ENCODE peak calls at places on chromosomes 13 and 19, in ten cellular contexts. Q, I, S, Y, A, B, G, V, X and P are unnamed samples.

GRCh38 chr19:45587873-45588272 is 3.3 kb upstream of the OPA3 start:
- DNase-seq in Y (no peak), I (no peak), A (no peak), G (no peak), X (no peak), B (no peak), S (no peak), Q (no peak), V (no peak), P (peak; percentile 38)

GRCh38 chr13:41148421-41149283 is 16.1 kb upstream of the KBTBD6 start:
- DNase-seq in X (no peak), I (no peak), G (no peak), B (no peak), A (no peak), V (no peak), Y (no peak), S (no peak), Q (no peak), P (no peak)

GRCh38 chr13:91112191-91112579 is 235.3 kb upstream of the MIR17HG start:
- DNase-seq in A (no peak), G (no peak), X (no peak), I (no peak), Q (no peak), V (no peak), Y (no peak), S (no peak), B (no peak), P (no peak)

GRCh38 chr13:110001622-110002275 is 215.4 kb upstream of the IRS2 start:
- DNase-seq in Y (no peak), Q (no peak), I (no peak), S (no peak), G (no peak), A (peak; percentile 66), V (peak; percentile 84), X (no peak), B (no peak), P (peak; percentile 47)

GRCh38 chr19:33486407-33486806 is 35.2 kb downstream of the PEPD start:
- DNase-seq in G (no peak), X (no peak), V (no peak), B (no peak), I (no peak), S (no peak), Q (no peak), Y (no peak), A (no peak), P (no peak)

GRCh38 chr13:75861786-75862185 is 225.7 kb downstream of the LMO7 start:
- DNase-seq in V (peak; percentile 21), S (no peak), Q (no peak), A (no peak), I (no peak), B (no peak), G (no peak), Y (no peak), X (no peak), P (no peak)

GRCh38 chr19:35943542-35944301 is 7.5 kb downstream of the LRFN3 start:
- DNase-seq in A (no peak), V (no peak), B (no peak), S (no peak), Q (no peak), I (no peak), G (no peak), Y (no peak), X (no peak), P (no peak)

GRCh38 chr13:45373116-45373606 is 32.2 kb upstream of the TPT1 start:
- DNase-seq in V (no peak), X (no peak), S (no peak), B (no peak), Y (no peak), I (no peak), A (peak; percentile 12), G (no peak), Q (no peak), P (peak; percentile 20)

GRCh38 chr13:83352391-83352790 is 529.9 kb downstream of the SLITRK1 start:
- DNase-seq in S (no peak), Q (no peak), A (no peak), X (no peak), G (no peak), B (no peak), I (no peak), V (no peak), Y (no peak), P (no peak)

GRCh38 chr13:106480511-106480910 is 55.0 kb downstream of the EFNB2 start:
- DNase-seq in A (no peak), V (no peak), S (no peak), B (no peak), I (no peak), X (no peak), Y (no peak), G (no peak), Q (no peak), P (no peak)

GRCh38 chr19:6925801-6926751 is 38.7 kb downstream of the ADGRE1 start:
- DNase-seq in G (peak; percentile 6), B (no peak), X (no peak), I (no peak), Q (no peak), V (peak; percentile 30), Y (no peak), A (no peak), S (peak; percentile 18), P (no peak)

GRCh38 chr13:28120317-28120716 is 18.0 kb upstream of the PAN3 start:
- DNase-seq in X (no peak), I (no peak), Q (no peak), Y (no peak), B (no peak), A (no peak), V (no peak), S (no peak), G (no peak), P (no peak)

GRCh38 chr19:35344511-35345031 is 3.1 kb upstream of the FFAR1 start:
- DNase-seq in S (no peak), A (no peak), B (no peak), X (no peak), G (no peak), I (no peak), Q (no peak), V (no peak), Y (no peak), P (no peak)

GRCh38 chr19:49528211-49528771 is 488 bp downstream of the RCN3 start:
- DNase-seq in I (no peak), A (peak; percentile 79), G (no peak), Q (no peak), Y (no peak), B (no peak), V (peak; percentile 90), X (no peak), S (no peak), P (peak; percentile 58)

GRCh38 chr19:14563989-14564650 is 7.7 kb downstream of the NDUFB7 start:
- DNase-seq in A (peak; percentile 25), V (peak; percentile 34), I (peak; percentile 66), G (no peak), Y (no peak), Q (no peak), S (peak; percentile 21), B (no peak), X (peak; percentile 50), P (no peak)

GRCh38 chr13:29532136-29532535 is 63.4 kb downstream of the SLC7A1 start:
- DNase-seq in G (no peak), I (no peak), A (peak; percentile 32), Q (no peak), Y (no peak), V (no peak), S (no peak), X (no peak), B (no peak), P (no peak)

GRCh38 chr13:24683833-24684599 is 3.8 kb downstream of the ATP12A start:
- DNase-seq in A (peak; percentile 34), X (peak; percentile 21), V (peak; percentile 42), I (peak; percentile 39), B (peak; percentile 30), S (peak; percentile 52), G (peak; percentile 31), Y (no peak), Q (peak; percentile 68), P (peak; percentile 40)

GRCh38 chr13:69109891-69110525 is 997.6 kb upstream of the ATXN8OS start:
- DNase-seq in Q (no peak), I (no peak), A (no peak), S (no peak), B (no peak), Y (no peak), V (no peak), X (no peak), G (no peak), P (peak; percentile 6)

GRCh38 chr13:40445557-40445990 is 220.9 kb downstream of the FOXO1 start:
- DNase-seq in B (no peak), A (no peak), S (no peak), I (no peak), V (peak; percentile 27), G (no peak), Y (no peak), Q (no peak), X (no peak), P (no peak)

GRCh38 chr19:41587838-41588210 is 11.9 kb downstream of the CEACAM21 start:
- DNase-seq in G (no peak), I (no peak), X (no peak), V (no peak), Y (no peak), A (no peak), S (no peak), Q (no peak), B (no peak), P (no peak)

GRCh38 chr13:44648392-44649117 is 72.4 kb upstream of the TSC22D1 start:
- DNase-seq in Q (no peak), Y (no peak), I (peak; percentile 3), B (no peak), A (peak; percentile 54), G (no peak), S (peak; percentile 11), X (no peak), V (no peak), P (no peak)

GRCh38 chr13:103273825-103274224 is 207.6 kb upstream of the SLC10A2 start:
- DNase-seq in Q (no peak), S (no peak), A (no peak), X (no peak), V (no peak), I (no peak), B (no peak), G (no peak), Y (no peak), P (no peak)

GRCh38 chr19:2309734-2310362 is 1.9 kb upstream of the LINGO3 start:
- DNase-seq in A (peak; percentile 20), G (no peak), X (no peak), Q (no peak), I (no peak), Y (no peak), V (peak; percentile 52), B (peak; percentile 19), S (no peak), P (peak; percentile 40)

GRCh38 chr19:5968431-5969373 is 9.2 kb downstream of the RANBP3 start:
- DNase-seq in Q (no peak), I (no peak), G (no peak), X (no peak), V (no peak), Y (no peak), A (no peak), S (no peak), B (no peak), P (no peak)

GRCh38 chr13:41610426-41610825 is 153.1 kb downstream of the RGCC start:
- DNase-seq in Y (no peak), S (peak; percentile 15), Q (no peak), V (peak; percentile 47), I (no peak), G (no peak), B (no peak), X (no peak), A (peak; percentile 93), P (no peak)

GRCh38 chr19:48372904-48373303 is 8.7 kb downstream of the SYNGR4 start:
- DNase-seq in Q (no peak), X (no peak), G (no peak), V (no peak), Y (peak; percentile 92), A (no peak), B (no peak), I (no peak), S (no peak), P (no peak)

GRCh38 chr13:48491423-48492122 is 41.3 kb downstream of the RCBTB2 start:
- DNase-seq in B (no peak), I (no peak), X (no peak), G (no peak), A (no peak), S (no peak), V (peak; percentile 37), Y (no peak), Q (no peak), P (no peak)